ENCODE peak calls at places on chromosomes 4 and X, in five cellular contexts. One of them, this sample, is unnamed.
A peak's percentile ranks its signal among the peaks of the same experiment; 100 is the strongest.

GRCh38 chr4:88523325-88524129 is at the start of gene PYURF:
- DNase-seq in SK-N-MC: no peak
- DNase-seq in HuH-7.5: peak; percentile 57
- DNase-seq in type B pancreatic cell: peak; percentile 90
- DNase-seq in anterior cingulate cortex: peak; percentile 88
- DNase-seq in this sample: peak; percentile 99

GRCh38 chr4:159174645-159175147 is 71.8 kb downstream of the RAPGEF2 start:
- DNase-seq in HuH-7.5: no peak
- DNase-seq in anterior cingulate cortex: no peak
- DNase-seq in SK-N-MC: no peak
- DNase-seq in type B pancreatic cell: no peak
- DNase-seq in this sample: peak; percentile 9

GRCh38 chr4:168551945-168552695 is 55.3 kb downstream of the PALLD start:
- DNase-seq in type B pancreatic cell: no peak
- DNase-seq in anterior cingulate cortex: no peak
- DNase-seq in SK-N-MC: no peak
- DNase-seq in HuH-7.5: no peak
- DNase-seq in this sample: peak; percentile 26

GRCh38 chr4:158816953-158817352 is 48.1 kb downstream of the FNIP2 start:
- DNase-seq in SK-N-MC: no peak
- DNase-seq in anterior cingulate cortex: no peak
- DNase-seq in type B pancreatic cell: no peak
- DNase-seq in HuH-7.5: no peak
- DNase-seq in this sample: no peak

GRCh38 chr4:106418444-106418843 is 49.9 kb upstream of the GIMD1 start:
- DNase-seq in type B pancreatic cell: no peak
- DNase-seq in HuH-7.5: no peak
- DNase-seq in SK-N-MC: no peak
- DNase-seq in anterior cingulate cortex: no peak
- DNase-seq in this sample: no peak

GRCh38 chr4:56356650-56357049 is 30.6 kb downstream of the AASDH start:
- DNase-seq in type B pancreatic cell: no peak
- DNase-seq in anterior cingulate cortex: no peak
- DNase-seq in SK-N-MC: no peak
- DNase-seq in HuH-7.5: no peak
- DNase-seq in this sample: no peak

GRCh38 chr4:182894681-182895275 is 22.4 kb downstream of the DCTD start:
- DNase-seq in type B pancreatic cell: no peak
- DNase-seq in HuH-7.5: no peak
- DNase-seq in anterior cingulate cortex: no peak
- DNase-seq in SK-N-MC: no peak
- DNase-seq in this sample: no peak

GRCh38 chrX:12197030-12197429 is 58.8 kb downstream of the FRMPD4 start:
- DNase-seq in type B pancreatic cell: no peak
- DNase-seq in HuH-7.5: no peak
- DNase-seq in anterior cingulate cortex: no peak
- DNase-seq in SK-N-MC: no peak
- DNase-seq in this sample: no peak

GRCh38 chr4:118834070-118834469 is 1.9 kb downstream of the SEC24D start:
- DNase-seq in anterior cingulate cortex: no peak
- DNase-seq in HuH-7.5: no peak
- DNase-seq in SK-N-MC: no peak
- DNase-seq in type B pancreatic cell: no peak
- DNase-seq in this sample: no peak

GRCh38 chr4:155639674-155640529 is 26.7 kb upstream of the GUCY1A1 start:
- DNase-seq in anterior cingulate cortex: no peak
- DNase-seq in HuH-7.5: no peak
- DNase-seq in type B pancreatic cell: no peak
- DNase-seq in SK-N-MC: no peak
- DNase-seq in this sample: no peak

GRCh38 chrX:42869659-42870476 is 91.9 kb upstream of the PPP1R2C start:
- DNase-seq in SK-N-MC: no peak
- DNase-seq in HuH-7.5: no peak
- DNase-seq in anterior cingulate cortex: no peak
- DNase-seq in type B pancreatic cell: no peak
- DNase-seq in this sample: no peak

GRCh38 chrX:11619426-11619825 is 46.3 kb downstream of the ARHGAP6 start:
- DNase-seq in type B pancreatic cell: no peak
- DNase-seq in SK-N-MC: no peak
- DNase-seq in HuH-7.5: no peak
- DNase-seq in anterior cingulate cortex: no peak
- DNase-seq in this sample: peak; percentile 52

GRCh38 chr4:710916-711315 is 5.3 kb downstream of the PCGF3 start:
- DNase-seq in SK-N-MC: no peak
- DNase-seq in type B pancreatic cell: no peak
- DNase-seq in anterior cingulate cortex: no peak
- DNase-seq in HuH-7.5: no peak
- DNase-seq in this sample: no peak

GRCh38 chrX:40544343-40545250 is 36.2 kb upstream of the ATP6AP2 start:
- DNase-seq in anterior cingulate cortex: no peak
- DNase-seq in HuH-7.5: no peak
- DNase-seq in SK-N-MC: no peak
- DNase-seq in type B pancreatic cell: no peak
- DNase-seq in this sample: peak; percentile 27

GRCh38 chrX:43866423-43866822 is 15.8 kb downstream of the MAOB start:
- DNase-seq in SK-N-MC: no peak
- DNase-seq in HuH-7.5: no peak
- DNase-seq in anterior cingulate cortex: no peak
- DNase-seq in type B pancreatic cell: no peak
- DNase-seq in this sample: no peak

GRCh38 chr4:8739820-8740665 is 131.6 kb downstream of the HMX1 start:
- DNase-seq in anterior cingulate cortex: no peak
- DNase-seq in type B pancreatic cell: no peak
- DNase-seq in SK-N-MC: no peak
- DNase-seq in HuH-7.5: no peak
- DNase-seq in this sample: no peak

GRCh38 chr4:105122334-105122733 is 24.3 kb upstream of the TET2 start:
- DNase-seq in HuH-7.5: no peak
- DNase-seq in type B pancreatic cell: no peak
- DNase-seq in anterior cingulate cortex: no peak
- DNase-seq in SK-N-MC: no peak
- DNase-seq in this sample: peak; percentile 14

This sample was measured in GM23248.